ENCODE peak calls at places on chromosomes 11 and 22, in six cellular contexts. I, P, H, K, S and C are unnamed samples.

GRCh38 chr11:12444601-12445000 is 67.2 kb downstream of the PARVA start:
- DNase-seq in I (no peak), P (no peak), H (no peak), K (no peak), S (no peak), C (no peak)

GRCh38 chr11:126026579-126026978 is 36.1 kb downstream of the CDON start:
- DNase-seq in I (no peak), P (no peak), H (no peak), K (no peak), S (no peak), C (no peak)

GRCh38 chr11:103682318-103683184 is 353.9 kb upstream of the DDI1 start:
- DNase-seq in I (peak), P (peak), H (peak), K (peak), S (peak), C (peak)

GRCh38 chr11:85281550-85281949 is 345.6 kb downstream of the DLG2 start:
- DNase-seq in I (no peak), P (no peak), H (no peak), K (no peak), S (no peak), C (no peak)

GRCh38 chr11:44506375-44507016 is 59.0 kb upstream of the CD82 start:
- DNase-seq in I (no peak), P (no peak), H (peak), K (no peak), S (peak), C (no peak)

GRCh38 chr11:2261436-2262230 is 8.8 kb downstream of the ASCL2 start:
- DNase-seq in I (no peak), P (peak), H (no peak), K (no peak), S (no peak), C (peak)

GRCh38 chr11:70112017-70112434 is 33.9 kb downstream of the ANO1 start:
- DNase-seq in I (no peak), P (no peak), H (no peak), K (no peak), S (no peak), C (no peak)

GRCh38 chr11:72573380-72573949 is 100.8 kb downstream of the PDE2A start:
- DNase-seq in I (peak), P (no peak), H (peak), K (peak), S (no peak), C (no peak)

GRCh38 chr11:33303541-33303940 is 46.4 kb downstream of the HIPK3 start:
- DNase-seq in I (no peak), P (no peak), H (no peak), K (no peak), S (no peak), C (no peak)

GRCh38 chr22:19823638-19824196 is 31.0 kb downstream of the GNB1L start:
- DNase-seq in I (no peak), P (no peak), H (no peak), K (peak), S (peak), C (no peak)

GRCh38 chr11:98600103-98600502 is 420.6 kb upstream of the CNTN5 start:
- DNase-seq in I (no peak), P (no peak), H (no peak), K (no peak), S (no peak), C (no peak)

GRCh38 chr11:57277845-57278720 is 41.0 kb upstream of the APLNR start:
- DNase-seq in I (peak), P (peak), H (peak), K (peak), S (peak), C (peak)

GRCh38 chr11:38839076-38839475 is 2241.0 kb upstream of the RAG2 start:
- DNase-seq in I (no peak), P (no peak), H (no peak), K (no peak), S (no peak), C (no peak)

GRCh38 chr22:28187612-28188011 is 268.6 kb upstream of the PITPNB start:
- DNase-seq in I (no peak), P (no peak), H (no peak), K (no peak), S (no peak), C (no peak)

GRCh38 chr11:86459682-86460460 is 85.2 kb downstream of the CCDC81 start:
- DNase-seq in I (peak), P (peak), H (peak), K (no peak), S (no peak), C (no peak)

GRCh38 chr11:63639195-63639832 is 25.1 kb upstream of the PLAAT3 start:
- DNase-seq in I (no peak), P (no peak), H (no peak), K (no peak), S (no peak), C (no peak)

GRCh38 chr22:29664731-29665130 is 55.1 kb upstream of the CABP7 start:
- DNase-seq in I (no peak), P (no peak), H (no peak), K (no peak), S (no peak), C (no peak)

GRCh38 chr11:130137999-130138398 is 21.6 kb upstream of the ST14 start:
- DNase-seq in I (no peak), P (no peak), H (no peak), K (no peak), S (no peak), C (no peak)

GRCh38 chr11:91880660-91881059 is 344.0 kb upstream of the FAT3 start:
- DNase-seq in I (no peak), P (no peak), H (no peak), K (no peak), S (no peak), C (no peak)

GRCh38 chr22:24392218-24392931 is 35.0 kb upstream of the ADORA2A start:
- DNase-seq in I (peak), P (no peak), H (no peak), K (no peak), S (no peak), C (no peak)

GRCh38 chr11:45857834-45858492 is 10.7 kb downstream of the CRY2 start:
- DNase-seq in I (peak), P (no peak), H (no peak), K (peak), S (peak), C (no peak)

GRCh38 chr11:113952070-113952469 is 22.8 kb upstream of the HTR3A start:
- DNase-seq in I (peak), P (no peak), H (no peak), K (no peak), S (no peak), C (no peak)

GRCh38 chr11:123580557-123581275 is 73.7 kb downstream of the SCN3B start:
- DNase-seq in I (peak), P (peak), H (peak), K (no peak), S (no peak), C (no peak)

GRCh38 chr11:1073851-1074243 is 827 bp upstream of the MUC2 start:
- DNase-seq in I (no peak), P (no peak), H (no peak), K (no peak), S (no peak), C (no peak)

GRCh38 chr11:122917311-122917710 is 34.8 kb downstream of the JHY start:
- DNase-seq in I (no peak), P (peak), H (no peak), K (no peak), S (peak), C (no peak)

GRCh38 chr11:7488681-7489080 is 3.4 kb downstream of the OLFML1 start:
- DNase-seq in I (no peak), P (no peak), H (no peak), K (no peak), S (no peak), C (no peak)

GRCh38 chr11:84558085-84558905 is 1068.8 kb downstream of the DLG2 start:
- DNase-seq in I (peak), P (peak), H (peak), K (no peak), S (no peak), C (no peak)

GRCh38 chr11:93219440-93219839 is 21.6 kb upstream of the SLC36A4 start:
- DNase-seq in I (no peak), P (no peak), H (no peak), K (no peak), S (no peak), C (no peak)

GRCh38 chr11:17989306-17989705 is 23.5 kb downstream of the SERGEF start:
- DNase-seq in I (no peak), P (no peak), H (no peak), K (no peak), S (no peak), C (no peak)

GRCh38 chr11:125190549-125190948 is 26.0 kb downstream of the PKNOX2 start:
- DNase-seq in I (no peak), P (no peak), H (no peak), K (no peak), S (no peak), C (no peak)

GRCh38 chr11:34627197-34627596 is 6.3 kb downstream of the EHF start:
- DNase-seq in I (no peak), P (no peak), H (no peak), K (no peak), S (no peak), C (no peak)

GRCh38 chr22:41360126-41360525 is 21.6 kb upstream of the TEF start:
- DNase-seq in I (no peak), P (peak), H (no peak), K (no peak), S (no peak), C (no peak)
- TF ChIP-seq POLR2AphosphoS5 in I (no peak), P (peak), H (no peak), K (no peak), S (no peak), C (no peak)

GRCh38 chr11:65868907-65869306 is 3.7 kb downstream of the EFEMP2 start:
- DNase-seq in I (no peak), P (no peak), H (no peak), K (no peak), S (no peak), C (no peak)
- TF ChIP-seq POLR2AphosphoS5 in I (peak), P (no peak), H (no peak), K (no peak), S (no peak), C (no peak)

DNA sequence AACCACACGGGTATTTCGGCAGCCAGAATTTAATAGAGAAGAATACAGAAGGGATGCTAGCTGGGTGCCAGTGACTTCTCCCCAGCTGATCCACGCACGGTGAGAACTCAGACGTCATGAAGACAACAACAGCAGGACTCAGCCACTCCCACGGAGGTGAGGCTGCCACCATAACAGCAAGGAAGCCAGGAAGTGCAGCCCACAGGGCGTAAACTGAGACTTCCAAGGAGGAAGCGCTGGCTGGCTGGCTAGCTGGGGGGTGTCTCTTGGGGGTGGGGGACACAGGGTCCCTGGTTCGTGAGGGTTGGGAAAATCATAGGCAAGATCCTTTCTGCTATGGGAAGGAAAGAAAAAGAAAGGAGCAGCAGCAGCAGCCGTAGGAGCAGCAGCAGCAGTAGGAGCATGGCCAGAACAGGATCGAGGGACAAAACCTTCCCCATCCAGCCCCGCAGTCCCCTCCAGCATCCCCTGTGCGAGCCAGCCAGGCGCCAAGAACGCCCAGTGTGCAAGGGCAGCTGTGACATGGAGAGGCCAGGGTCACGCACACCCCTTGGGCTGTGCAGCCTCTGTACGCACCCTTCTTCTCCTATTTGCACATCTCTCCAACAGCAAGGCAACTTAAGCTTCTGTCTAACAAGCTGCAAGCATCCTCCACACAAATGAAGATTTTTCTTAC is 49.6 kb upstream of the SHANK2 start:
- DNase-seq in I (no peak), P (no peak), H (no peak), K (peak), S (peak), C (peak)
- TF ChIP-seq POLR2AphosphoS5 in I (no peak), P (no peak), H (no peak), K (no peak), S (no peak), C (no peak)

GRCh38 chr11:78045851-78046485 is 17.7 kb upstream of the THRSP start:
- DNase-seq in I (peak), P (peak), H (peak), K (peak), S (peak), C (no peak)
- TF ChIP-seq POLR2AphosphoS5 in I (peak), P (peak), H (peak), K (no peak), S (peak), C (peak)